ENCODE peak calls at places on chromosomes 2 and 18, in four cellular contexts. One of them, this sample, is unnamed.

GRCh38 chr2:79120194-79120713 is at the start of gene REG1A:
- DNase-seq in A549: no peak
- DNase-seq in fibroblast of lung: no peak
- DNase-seq in CD4-positive, alpha-beta memory T cell: no peak
- DNase-seq in this sample: no peak

GRCh38 chr2:101306410-101306809 is 2.1 kb downstream of the RNF149 start:
- DNase-seq in CD4-positive, alpha-beta memory T cell: no peak
- DNase-seq in fibroblast of lung: no peak
- DNase-seq in A549: no peak
- DNase-seq in this sample: no peak

GRCh38 chr2:98822301-98823164 is 91.6 kb upstream of the MGAT4A start:
- DNase-seq in fibroblast of lung: no peak
- DNase-seq in CD4-positive, alpha-beta memory T cell: peak
- DNase-seq in A549: no peak
- DNase-seq in this sample: no peak

GRCh38 chr2:167941604-167942003 is 305.8 kb downstream of the STK39 start:
- DNase-seq in A549: no peak
- DNase-seq in CD4-positive, alpha-beta memory T cell: no peak
- DNase-seq in fibroblast of lung: no peak
- DNase-seq in this sample: no peak

GRCh38 chr2:5925620-5926019 is 233.4 kb downstream of the SOX11 start:
- DNase-seq in CD4-positive, alpha-beta memory T cell: no peak
- DNase-seq in A549: no peak
- DNase-seq in fibroblast of lung: no peak
- DNase-seq in this sample: no peak

GRCh38 chr2:109237792-109238191 is 108.8 kb downstream of the SH3RF3 start:
- DNase-seq in CD4-positive, alpha-beta memory T cell: no peak
- DNase-seq in fibroblast of lung: no peak
- DNase-seq in A549: no peak
- DNase-seq in this sample: no peak

GRCh38 chr2:39772086-39772811 is 6.8 kb downstream of the THUMPD2 start:
- DNase-seq in CD4-positive, alpha-beta memory T cell: no peak
- DNase-seq in A549: no peak
- DNase-seq in fibroblast of lung: peak
- DNase-seq in this sample: no peak

GRCh38 chr2:16324971-16325612 is 340.5 kb downstream of the CYRIA start:
- DNase-seq in CD4-positive, alpha-beta memory T cell: no peak
- DNase-seq in A549: no peak
- DNase-seq in fibroblast of lung: no peak
- DNase-seq in this sample: no peak

GRCh38 chr2:199197448-199197847 is 260.3 kb downstream of the SATB2 start:
- DNase-seq in fibroblast of lung: peak
- DNase-seq in A549: no peak
- DNase-seq in CD4-positive, alpha-beta memory T cell: no peak
- DNase-seq in this sample: no peak

GRCh38 chr2:182006606-182007005 is 21.0 kb downstream of the PPP1R1C start:
- DNase-seq in fibroblast of lung: no peak
- DNase-seq in CD4-positive, alpha-beta memory T cell: no peak
- DNase-seq in A549: no peak
- DNase-seq in this sample: no peak

GRCh38 chr2:227862227-227862740 is 9.1 kb upstream of the DAW1 start:
- DNase-seq in fibroblast of lung: peak
- DNase-seq in A549: peak
- DNase-seq in CD4-positive, alpha-beta memory T cell: peak
- DNase-seq in this sample: no peak

GRCh38 chr18:26637324-26637723 is 89.0 kb upstream of the KCTD1 start:
- DNase-seq in fibroblast of lung: no peak
- DNase-seq in A549: no peak
- DNase-seq in CD4-positive, alpha-beta memory T cell: no peak
- DNase-seq in this sample: no peak

GRCh38 chr18:46412831-46413371 is 244.1 kb downstream of the LOXHD1 start:
- DNase-seq in fibroblast of lung: no peak
- DNase-seq in A549: no peak
- DNase-seq in CD4-positive, alpha-beta memory T cell: no peak
- DNase-seq in this sample: peak

GRCh38 chr2:148534416-148535205 is 109.9 kb upstream of the EPC2 start:
- DNase-seq in fibroblast of lung: no peak
- DNase-seq in CD4-positive, alpha-beta memory T cell: no peak
- DNase-seq in A549: no peak
- DNase-seq in this sample: no peak

GRCh38 chr2:113233593-113234550 is 44.8 kb downstream of the PAX8 start:
- DNase-seq in fibroblast of lung: peak
- DNase-seq in A549: peak
- DNase-seq in CD4-positive, alpha-beta memory T cell: no peak
- DNase-seq in this sample: no peak

GRCh38 chr2:164954954-164955701 is at the start of gene SLC38A11:
- DNase-seq in CD4-positive, alpha-beta memory T cell: no peak
- DNase-seq in fibroblast of lung: peak
- DNase-seq in A549: no peak
- DNase-seq in this sample: peak

GRCh38 chr2:73893764-73894474 is 1.1 kb downstream of the ACTG2 start:
- DNase-seq in CD4-positive, alpha-beta memory T cell: no peak
- DNase-seq in fibroblast of lung: no peak
- DNase-seq in A549: no peak
- DNase-seq in this sample: no peak

GRCh38 chr2:102385522-102385921 is 29.9 kb downstream of the IL18R1 start:
- DNase-seq in fibroblast of lung: no peak
- DNase-seq in A549: no peak
- DNase-seq in CD4-positive, alpha-beta memory T cell: no peak
- DNase-seq in this sample: no peak

GRCh38 chr2:101961287-101962242 is 30.2 kb upstream of the IL1R2 start:
- DNase-seq in CD4-positive, alpha-beta memory T cell: no peak
- DNase-seq in fibroblast of lung: peak
- DNase-seq in A549: no peak
- DNase-seq in this sample: peak

GRCh38 chr2:102664439-102665042 is 45.2 kb downstream of the SLC9A2 start:
- DNase-seq in CD4-positive, alpha-beta memory T cell: no peak
- DNase-seq in fibroblast of lung: peak
- DNase-seq in A549: peak
- DNase-seq in this sample: no peak

GRCh38 chr2:138564586-138565250 is 63.1 kb downstream of the SPOPL start:
- DNase-seq in A549: no peak
- DNase-seq in CD4-positive, alpha-beta memory T cell: no peak
- DNase-seq in fibroblast of lung: peak
- DNase-seq in this sample: no peak

GRCh38 chr18:49722472-49722871 is 90.9 kb downstream of the ACAA2 start:
- DNase-seq in A549: no peak
- DNase-seq in CD4-positive, alpha-beta memory T cell: no peak
- DNase-seq in fibroblast of lung: no peak
- DNase-seq in this sample: no peak

GRCh38 chr2:180707867-180708205 is 272.6 kb upstream of the UBE2E3 start:
- DNase-seq in CD4-positive, alpha-beta memory T cell: no peak
- DNase-seq in A549: peak
- DNase-seq in fibroblast of lung: peak
- DNase-seq in this sample: no peak

GRCh38 chr2:32061973-32062861 is 1.1 kb upstream of the SPAST start:
- DNase-seq in A549: no peak
- DNase-seq in fibroblast of lung: peak
- DNase-seq in CD4-positive, alpha-beta memory T cell: no peak
- DNase-seq in this sample: peak

GRCh38 chr2:235212501-235212900 is 260.7 kb downstream of the SH3BP4 start:
- DNase-seq in A549: no peak
- DNase-seq in fibroblast of lung: no peak
- DNase-seq in CD4-positive, alpha-beta memory T cell: no peak
- DNase-seq in this sample: no peak

GRCh38 chr2:177832611-177833133 is 239.9 kb downstream of the PDE11A start:
- DNase-seq in fibroblast of lung: no peak
- DNase-seq in A549: no peak
- DNase-seq in CD4-positive, alpha-beta memory T cell: no peak
- DNase-seq in this sample: no peak

GRCh38 chr18:35178260-35178659 is 62.6 kb upstream of the ZNF397 start:
- DNase-seq in CD4-positive, alpha-beta memory T cell: no peak
- DNase-seq in fibroblast of lung: peak
- DNase-seq in A549: no peak
- DNase-seq in this sample: no peak

GRCh38 chr2:217279571-217279970 is 419.7 kb upstream of the TNP1 start:
- DNase-seq in A549: no peak
- DNase-seq in CD4-positive, alpha-beta memory T cell: no peak
- DNase-seq in fibroblast of lung: peak
- DNase-seq in this sample: no peak

GRCh38 chr18:79604913-79605235 is 74.7 kb upstream of the CTDP1 start:
- DNase-seq in fibroblast of lung: no peak
- DNase-seq in A549: no peak
- DNase-seq in CD4-positive, alpha-beta memory T cell: no peak
- DNase-seq in this sample: peak

GRCh38 chr18:45567123-45567522 is 48.2 kb upstream of the SLC14A2 start:
- DNase-seq in fibroblast of lung: peak
- DNase-seq in CD4-positive, alpha-beta memory T cell: no peak
- DNase-seq in A549: peak
- DNase-seq in this sample: no peak

GRCh38 chr2:201432551-201433388 is 18.5 kb downstream of the TRAK2 start:
- DNase-seq in A549: no peak
- DNase-seq in fibroblast of lung: peak
- DNase-seq in CD4-positive, alpha-beta memory T cell: no peak
- DNase-seq in this sample: peak

GRCh38 chr18:79422022-79422782 is 26.5 kb downstream of the NFATC1 start:
- DNase-seq in fibroblast of lung: peak
- DNase-seq in A549: no peak
- DNase-seq in CD4-positive, alpha-beta memory T cell: no peak
- DNase-seq in this sample: no peak

GRCh38 chr2:85524567-85524923 is 14.4 kb upstream of the MAT2A start:
- DNase-seq in CD4-positive, alpha-beta memory T cell: no peak
- DNase-seq in fibroblast of lung: no peak
- DNase-seq in A549: no peak
- DNase-seq in this sample: no peak

GRCh38 chr2:224937887-224938286 is 104.4 kb downstream of the DOCK10 start:
- DNase-seq in CD4-positive, alpha-beta memory T cell: no peak
- DNase-seq in A549: no peak
- DNase-seq in fibroblast of lung: no peak
- DNase-seq in this sample: no peak

GRCh38 chr2:224934542-224935188 is 107.6 kb downstream of the DOCK10 start:
- DNase-seq in fibroblast of lung: peak
- DNase-seq in A549: no peak
- DNase-seq in CD4-positive, alpha-beta memory T cell: no peak
- DNase-seq in this sample: no peak

GRCh38 chr2:224941958-224942357 is 100.3 kb downstream of the DOCK10 start:
- DNase-seq in CD4-positive, alpha-beta memory T cell: no peak
- DNase-seq in A549: no peak
- DNase-seq in fibroblast of lung: no peak
- DNase-seq in this sample: no peak

GRCh38 chr2:224940618-224941017 is 101.7 kb downstream of the DOCK10 start:
- DNase-seq in fibroblast of lung: no peak
- DNase-seq in CD4-positive, alpha-beta memory T cell: no peak
- DNase-seq in A549: no peak
- DNase-seq in this sample: no peak

GRCh38 chr2:224938670-224939309 is 103.5 kb downstream of the DOCK10 start:
- DNase-seq in CD4-positive, alpha-beta memory T cell: no peak
- DNase-seq in fibroblast of lung: peak
- DNase-seq in A549: no peak
- DNase-seq in this sample: no peak
- H3K4me3 ChIP-seq in CD4-positive, alpha-beta memory T cell: no peak
- H3K4me3 ChIP-seq in fibroblast of lung: peak
- H3K4me3 ChIP-seq in A549: no peak
- H3K4me3 ChIP-seq in this sample: no peak

GRCh38 chr2:176132397-176133086 is 3.0 kb downstream of the HOXD8 start:
- DNase-seq in fibroblast of lung: no peak
- DNase-seq in CD4-positive, alpha-beta memory T cell: peak
- DNase-seq in A549: no peak
- DNase-seq in this sample: no peak
- H3K4me3 ChIP-seq in fibroblast of lung: peak
- H3K4me3 ChIP-seq in CD4-positive, alpha-beta memory T cell: peak
- H3K4me3 ChIP-seq in A549: no peak
- H3K4me3 ChIP-seq in this sample: peak

DNA sequence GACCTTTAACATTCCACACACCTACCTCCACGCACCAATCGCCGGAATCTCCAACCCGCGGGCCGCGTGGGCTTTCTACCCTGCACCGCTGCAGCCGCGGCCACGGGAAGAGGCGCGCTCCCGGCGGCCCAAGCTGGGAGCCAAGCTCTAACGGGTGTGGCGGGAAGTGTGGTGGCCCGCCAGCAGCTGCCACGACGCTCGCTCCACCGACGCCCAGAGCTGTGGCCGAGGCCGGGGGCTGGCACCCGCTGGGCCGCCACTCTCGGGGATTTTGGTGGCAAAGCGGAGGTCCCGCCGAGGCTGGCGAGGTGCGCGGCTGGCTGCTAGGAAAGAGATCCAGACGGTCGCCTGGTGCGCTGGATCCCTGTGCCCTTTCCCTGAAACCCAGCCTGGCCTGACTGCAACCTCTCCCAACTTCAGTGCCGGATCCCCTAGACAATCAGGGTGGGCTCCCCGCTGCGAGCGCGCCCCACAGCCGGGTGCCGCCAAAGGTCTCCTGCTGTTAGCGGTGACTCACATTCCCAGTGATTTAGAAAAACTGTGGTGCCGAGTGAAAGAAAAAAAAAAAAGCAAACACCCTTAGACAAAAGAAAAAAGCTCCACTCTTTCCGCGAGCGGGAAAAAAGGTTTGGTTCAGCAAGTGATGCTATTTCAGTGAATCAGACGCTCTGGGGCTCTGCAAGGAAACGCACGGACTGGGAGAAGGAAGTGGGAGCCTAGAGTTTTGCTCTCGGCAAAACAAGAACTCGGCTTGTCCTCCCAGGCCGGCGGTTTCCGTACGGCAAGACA is 2.9 kb upstream of the BCL2L11 start:
- DNase-seq in CD4-positive, alpha-beta memory T cell: peak
- DNase-seq in A549: peak
- DNase-seq in fibroblast of lung: peak
- DNase-seq in this sample: peak
- H3K4me3 ChIP-seq in CD4-positive, alpha-beta memory T cell: peak
- H3K4me3 ChIP-seq in A549: peak
- H3K4me3 ChIP-seq in fibroblast of lung: peak
- H3K4me3 ChIP-seq in this sample: peak

GRCh38 chr2:238286551-238286950 is 1.9 kb downstream of the PER2 start:
- DNase-seq in A549: peak
- DNase-seq in fibroblast of lung: peak
- DNase-seq in CD4-positive, alpha-beta memory T cell: no peak
- DNase-seq in this sample: peak
- H3K4me3 ChIP-seq in A549: peak
- H3K4me3 ChIP-seq in fibroblast of lung: no peak
- H3K4me3 ChIP-seq in CD4-positive, alpha-beta memory T cell: no peak
- H3K4me3 ChIP-seq in this sample: no peak

DNA sequence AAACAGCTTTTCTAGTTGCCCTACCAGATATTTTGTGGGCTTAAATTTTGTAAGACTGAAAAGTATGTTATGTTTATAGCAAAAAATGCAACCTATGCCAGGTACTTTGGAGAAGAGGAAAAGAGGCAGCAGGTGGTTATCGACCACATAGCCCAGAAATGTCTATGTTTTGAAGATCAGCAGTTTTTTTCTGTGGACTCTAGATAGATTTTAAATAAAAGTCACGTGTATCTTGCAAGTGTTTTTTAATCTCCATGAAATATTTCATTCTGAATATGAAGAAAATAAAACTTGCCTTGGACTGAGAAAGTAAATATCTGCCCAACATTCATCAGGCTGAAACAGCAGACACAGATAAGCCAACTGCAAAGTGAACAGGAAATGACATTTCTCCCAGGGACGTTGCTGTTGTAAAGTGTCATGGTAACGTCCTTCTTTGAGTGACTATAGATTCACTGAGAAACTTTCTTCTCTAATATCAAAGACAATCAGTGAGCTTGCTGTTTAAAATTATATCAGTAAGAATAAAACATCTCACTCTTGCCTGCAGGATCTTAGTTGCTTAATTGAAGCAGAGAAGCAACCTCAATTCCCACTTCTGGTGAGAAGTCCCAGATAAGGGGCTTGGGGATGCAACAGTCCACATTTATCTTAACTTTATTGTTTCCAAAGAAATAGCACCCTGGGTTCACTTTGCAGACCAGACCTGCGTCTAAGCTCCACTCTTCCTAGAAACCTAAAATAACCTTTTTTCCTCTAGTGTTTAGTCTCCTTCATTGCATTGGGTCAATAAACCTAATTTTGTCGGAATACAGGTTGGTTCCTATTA is 6.3 kb downstream of the MYOM1 start:
- DNase-seq in CD4-positive, alpha-beta memory T cell: peak
- DNase-seq in A549: no peak
- DNase-seq in fibroblast of lung: no peak
- DNase-seq in this sample: no peak
- H3K4me3 ChIP-seq in CD4-positive, alpha-beta memory T cell: no peak
- H3K4me3 ChIP-seq in A549: no peak
- H3K4me3 ChIP-seq in fibroblast of lung: no peak
- H3K4me3 ChIP-seq in this sample: no peak

This sample was measured in ovary.